ENCODE peak calls at places on chromosomes 16 and 17, in five cellular contexts. One of them, this sample, is unnamed. For H3K27me3, the result is how much of the 10 kb centered on the place peaks cover.

GRCh38 chr16:75938818-75939217 is 212.5 kb upstream of the CPHXL start:
- DNase-seq in neural progenitor cell: no peak
- DNase-seq in lower lobe of right lung: no peak
- DNase-seq in thoracic aorta: no peak
- DNase-seq in spleen: no peak
- DNase-seq in this sample: no peak

GRCh38 chr17:44385287-44386181 is 3.9 kb downstream of the ITGA2B start:
- DNase-seq in spleen: peak
- DNase-seq in lower lobe of right lung: peak
- DNase-seq in neural progenitor cell: peak
- DNase-seq in thoracic aorta: no peak
- DNase-seq in this sample: peak

GRCh38 chr16:68707341-68708152 is 29.5 kb upstream of the CDH1 start:
- DNase-seq in thoracic aorta: no peak
- DNase-seq in neural progenitor cell: peak
- DNase-seq in spleen: no peak
- DNase-seq in lower lobe of right lung: peak
- DNase-seq in this sample: no peak

GRCh38 chr17:57459286-57459915 is 203.1 kb downstream of the MSI2 start:
- DNase-seq in lower lobe of right lung: no peak
- DNase-seq in thoracic aorta: no peak
- DNase-seq in spleen: no peak
- DNase-seq in neural progenitor cell: no peak
- DNase-seq in this sample: no peak

GRCh38 chr16:75087040-75087979 is 29.3 kb downstream of the LDHD start:
- DNase-seq in thoracic aorta: no peak
- DNase-seq in lower lobe of right lung: no peak
- DNase-seq in spleen: no peak
- DNase-seq in neural progenitor cell: no peak
- DNase-seq in this sample: no peak

GRCh38 chr17:82805823-82806222 is 34.0 kb downstream of the ZNF750 start:
- DNase-seq in spleen: no peak
- DNase-seq in neural progenitor cell: no peak
- DNase-seq in thoracic aorta: no peak
- DNase-seq in lower lobe of right lung: no peak
- DNase-seq in this sample: no peak

GRCh38 chr17:3667366-3668278 is 756 bp downstream of the TAX1BP3 start:
- DNase-seq in thoracic aorta: peak
- DNase-seq in lower lobe of right lung: peak
- DNase-seq in neural progenitor cell: peak
- DNase-seq in spleen: peak
- DNase-seq in this sample: peak

GRCh38 chr17:28748852-28749515 is 5.2 kb downstream of the TRAF4 start:
- DNase-seq in neural progenitor cell: no peak
- DNase-seq in spleen: peak
- DNase-seq in thoracic aorta: no peak
- DNase-seq in lower lobe of right lung: no peak
- DNase-seq in this sample: no peak

GRCh38 chr17:9512323-9513168 is 63.1 kb downstream of the STX8 start:
- DNase-seq in thoracic aorta: no peak
- DNase-seq in lower lobe of right lung: no peak
- DNase-seq in spleen: no peak
- DNase-seq in neural progenitor cell: no peak
- DNase-seq in this sample: no peak

GRCh38 chr17:53571342-53571741 is 251.4 kb upstream of the KIF2B start:
- DNase-seq in neural progenitor cell: no peak
- DNase-seq in lower lobe of right lung: no peak
- DNase-seq in thoracic aorta: no peak
- DNase-seq in spleen: no peak
- DNase-seq in this sample: no peak

GRCh38 chr17:16085066-16085699 is 85.6 kb downstream of the TTC19 start:
- DNase-seq in spleen: no peak
- DNase-seq in lower lobe of right lung: no peak
- DNase-seq in neural progenitor cell: no peak
- DNase-seq in thoracic aorta: no peak
- DNase-seq in this sample: peak

GRCh38 chr16:27754788-27755690 is 205.1 kb downstream of the KATNIP start:
- DNase-seq in neural progenitor cell: no peak
- DNase-seq in thoracic aorta: no peak
- DNase-seq in spleen: no peak
- DNase-seq in lower lobe of right lung: peak
- DNase-seq in this sample: no peak

GRCh38 chr16:19143241-19143640 is 24.8 kb upstream of the SYT17 start:
- DNase-seq in spleen: no peak
- DNase-seq in thoracic aorta: no peak
- DNase-seq in lower lobe of right lung: no peak
- DNase-seq in neural progenitor cell: no peak
- DNase-seq in this sample: no peak

GRCh38 chr16:59259964-59260348 is 525.8 kb upstream of the GOT2 start:
- DNase-seq in spleen: no peak
- DNase-seq in thoracic aorta: no peak
- DNase-seq in neural progenitor cell: no peak
- DNase-seq in lower lobe of right lung: no peak
- DNase-seq in this sample: no peak

GRCh38 chr17:74513987-74514631 is 17.2 kb downstream of the CD300LB start:
- DNase-seq in thoracic aorta: no peak
- DNase-seq in lower lobe of right lung: no peak
- DNase-seq in spleen: no peak
- DNase-seq in neural progenitor cell: peak
- DNase-seq in this sample: no peak

GRCh38 chr17:63702616-63703015 is 2.7 kb upstream of the LIMD2 start:
- DNase-seq in thoracic aorta: no peak
- DNase-seq in spleen: no peak
- DNase-seq in lower lobe of right lung: no peak
- DNase-seq in neural progenitor cell: no peak
- DNase-seq in this sample: no peak

GRCh38 chr16:86926695-86927094 is 348.3 kb downstream of the FOXL1 start:
- DNase-seq in thoracic aorta: no peak
- DNase-seq in lower lobe of right lung: no peak
- DNase-seq in neural progenitor cell: no peak
- DNase-seq in spleen: no peak
- DNase-seq in this sample: no peak

GRCh38 chr16:84277244-84277823 is 17.3 kb upstream of the WFDC1 start:
- DNase-seq in lower lobe of right lung: peak
- DNase-seq in neural progenitor cell: peak
- DNase-seq in thoracic aorta: no peak
- DNase-seq in spleen: peak
- DNase-seq in this sample: no peak

GRCh38 chr17:57535652-57536018 is 209.5 kb downstream of the CCDC182 start:
- DNase-seq in thoracic aorta: no peak
- DNase-seq in lower lobe of right lung: no peak
- DNase-seq in spleen: no peak
- DNase-seq in neural progenitor cell: no peak
- DNase-seq in this sample: no peak

GRCh38 chr16:88058817-88059216 is 107.6 kb downstream of the BANP start:
- DNase-seq in lower lobe of right lung: no peak
- DNase-seq in spleen: peak
- DNase-seq in neural progenitor cell: peak
- DNase-seq in thoracic aorta: no peak
- DNase-seq in this sample: no peak

GRCh38 chr17:61249649-61250301 is 149.9 kb upstream of the TBX2 start:
- DNase-seq in spleen: no peak
- DNase-seq in thoracic aorta: no peak
- DNase-seq in neural progenitor cell: no peak
- DNase-seq in lower lobe of right lung: no peak
- DNase-seq in this sample: no peak

GRCh38 chr17:43834106-43834505 is 1.2 kb upstream of the MPP3 start:
- DNase-seq in thoracic aorta: no peak
- DNase-seq in spleen: no peak
- DNase-seq in lower lobe of right lung: no peak
- DNase-seq in neural progenitor cell: no peak
- DNase-seq in this sample: no peak

GRCh38 chr17:50141026-50141749 is 9.3 kb downstream of the PPP1R9B start:
- DNase-seq in spleen: no peak
- DNase-seq in lower lobe of right lung: no peak
- DNase-seq in neural progenitor cell: no peak
- DNase-seq in thoracic aorta: no peak
- DNase-seq in this sample: no peak
- H3K4me3 ChIP-seq in spleen: no peak
- H3K4me3 ChIP-seq in lower lobe of right lung: no peak
- H3K4me3 ChIP-seq in neural progenitor cell: no peak
- H3K4me3 ChIP-seq in thoracic aorta: no peak
- H3K4me3 ChIP-seq in this sample: no peak

GRCh38 chr17:1868090-1868489 is 38.3 kb downstream of the RPA1 start:
- DNase-seq in thoracic aorta: no peak
- DNase-seq in spleen: no peak
- DNase-seq in lower lobe of right lung: no peak
- DNase-seq in neural progenitor cell: no peak
- DNase-seq in this sample: no peak
- TF ChIP-seq CTCF in thoracic aorta: no peak
- TF ChIP-seq CTCF in spleen: no peak
- TF ChIP-seq CTCF in lower lobe of right lung: no peak
- TF ChIP-seq CTCF in neural progenitor cell: no peak
- TF ChIP-seq CTCF in this sample: no peak

DNA sequence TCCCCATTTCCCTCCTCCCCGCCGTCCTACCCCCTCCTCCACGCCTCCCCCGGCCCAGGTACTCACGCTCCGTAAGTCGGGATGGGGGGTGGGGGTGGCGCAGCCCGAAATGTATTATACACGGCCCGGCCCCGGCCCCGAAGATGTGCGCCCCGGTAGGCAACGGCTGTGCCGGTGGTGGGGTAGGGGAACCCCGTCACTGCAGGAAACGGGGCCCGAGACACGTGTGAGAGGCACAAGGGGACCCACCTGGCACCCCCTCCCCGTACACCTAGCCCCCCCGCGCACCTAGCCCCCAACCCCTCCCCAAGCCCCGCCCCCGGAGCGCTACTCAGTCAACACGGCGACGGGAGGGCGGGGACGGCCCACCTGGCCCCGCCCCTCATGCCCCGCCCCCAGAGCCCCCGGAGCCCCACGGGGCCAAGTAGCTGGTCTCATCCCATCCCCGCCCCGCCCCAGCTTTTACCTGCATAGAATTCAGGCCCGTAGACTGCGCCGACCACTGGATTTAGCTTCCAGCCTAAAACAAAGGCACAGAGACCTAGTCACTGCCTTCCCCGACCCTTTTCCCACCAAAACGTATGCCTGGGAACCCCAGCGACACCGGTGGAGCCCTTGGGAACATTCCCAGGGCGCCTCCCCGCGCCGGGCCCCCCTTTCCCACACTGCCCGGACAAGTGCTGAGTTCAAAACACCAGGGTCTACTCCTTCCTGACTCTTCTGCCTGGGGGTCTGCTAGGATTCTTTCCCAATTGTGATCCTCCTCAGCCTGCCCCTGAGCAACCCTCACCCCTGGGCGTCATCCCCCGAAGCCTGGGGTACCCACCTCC is 22.8 kb downstream of the ENGASE start:
- DNase-seq in spleen: no peak
- DNase-seq in lower lobe of right lung: no peak
- DNase-seq in neural progenitor cell: peak
- DNase-seq in thoracic aorta: no peak
- DNase-seq in this sample: no peak
- H3K27me3 ChIP-seq in spleen: half or more
- H3K27me3 ChIP-seq in lower lobe of right lung: half or more
- H3K27me3 ChIP-seq in neural progenitor cell: under half
- H3K27me3 ChIP-seq in thoracic aorta: under half
- H3K27me3 ChIP-seq in this sample: under half

DNA sequence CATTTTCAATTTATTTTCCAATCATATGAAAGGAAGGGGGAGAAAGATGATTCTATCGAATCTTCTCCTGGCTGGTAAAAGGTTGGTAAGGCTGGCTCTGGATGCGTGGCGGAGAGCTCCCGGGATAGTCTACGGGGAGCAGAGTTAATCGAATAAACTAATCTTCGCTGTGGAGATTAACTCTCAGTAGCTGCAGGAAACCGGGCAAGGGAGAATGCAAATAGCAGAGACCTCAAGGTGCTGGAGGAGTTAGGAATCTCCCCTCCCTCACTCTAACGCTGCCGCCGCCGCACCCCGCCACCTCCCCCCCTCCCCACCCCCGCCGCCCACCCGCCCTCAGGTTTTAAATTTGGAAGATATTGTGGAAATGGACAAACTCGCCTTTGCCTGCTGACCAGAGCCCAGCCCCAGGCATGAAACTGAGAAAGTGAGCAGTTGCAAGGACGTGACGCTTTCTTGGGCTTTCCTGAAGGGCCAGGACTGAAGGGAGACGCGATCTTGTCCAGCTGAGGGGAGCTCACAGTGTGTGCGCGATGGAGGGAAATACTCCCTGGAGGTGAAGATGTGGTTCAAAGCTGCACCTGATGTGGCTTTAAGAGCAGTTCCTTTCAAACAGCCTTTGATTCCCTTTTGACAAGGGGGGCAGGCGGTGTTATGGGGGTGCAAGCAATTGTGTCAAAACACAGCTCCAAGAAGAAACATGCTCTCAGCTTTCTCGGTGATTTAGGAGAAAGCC is 308.2 kb upstream of the IRX3 start:
- DNase-seq in neural progenitor cell: peak
- DNase-seq in lower lobe of right lung: no peak
- DNase-seq in thoracic aorta: no peak
- DNase-seq in spleen: no peak
- DNase-seq in this sample: no peak
- H3K4me3 ChIP-seq in neural progenitor cell: peak
- H3K4me3 ChIP-seq in lower lobe of right lung: no peak
- H3K4me3 ChIP-seq in thoracic aorta: no peak
- H3K4me3 ChIP-seq in spleen: no peak
- H3K4me3 ChIP-seq in this sample: no peak

DNA sequence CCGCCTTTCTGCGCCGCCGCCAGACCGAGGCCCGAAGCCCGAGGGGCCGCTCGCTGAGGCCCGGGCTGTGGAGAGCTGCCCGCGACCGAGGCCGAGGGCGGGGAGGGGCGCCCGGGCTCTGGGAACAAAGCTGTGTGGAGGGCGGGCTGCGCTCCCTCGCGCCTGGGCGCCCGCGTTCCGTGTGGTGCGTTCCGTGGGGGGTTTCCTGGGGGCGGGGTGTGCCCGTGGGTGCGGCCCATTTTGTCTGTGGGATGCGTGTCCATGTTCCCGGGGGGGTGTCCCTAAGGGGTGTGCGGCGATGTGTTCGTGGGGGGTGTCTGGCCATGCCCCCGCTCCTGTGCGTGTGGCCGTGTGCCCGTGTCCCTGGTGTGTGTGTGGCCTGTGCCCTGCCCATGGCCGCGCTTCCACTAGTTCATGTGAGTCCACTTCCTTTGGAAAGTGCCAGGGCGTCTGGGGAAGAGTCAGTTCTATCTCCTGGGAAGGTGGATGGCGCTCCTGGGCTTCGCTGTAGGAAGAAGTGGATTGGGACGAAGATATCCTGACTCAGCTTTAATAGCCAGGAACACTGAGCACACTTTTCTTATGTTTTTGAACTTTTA is 520 bp downstream of the JPT2 start:
- DNase-seq in thoracic aorta: no peak
- DNase-seq in neural progenitor cell: peak
- DNase-seq in spleen: no peak
- DNase-seq in lower lobe of right lung: peak
- DNase-seq in this sample: no peak
- TF ChIP-seq CTCF in thoracic aorta: no peak
- TF ChIP-seq CTCF in neural progenitor cell: no peak
- TF ChIP-seq CTCF in spleen: no peak
- TF ChIP-seq CTCF in lower lobe of right lung: no peak
- TF ChIP-seq CTCF in this sample: no peak

GRCh38 chr17:52159810-52160578 is 1.5 kb upstream of the CA10 start:
- DNase-seq in spleen: no peak
- DNase-seq in thoracic aorta: no peak
- DNase-seq in lower lobe of right lung: no peak
- DNase-seq in neural progenitor cell: peak
- DNase-seq in this sample: no peak
- H3K27me3 ChIP-seq in spleen: under half
- H3K27me3 ChIP-seq in thoracic aorta: under half
- H3K27me3 ChIP-seq in lower lobe of right lung: half or more
- H3K27me3 ChIP-seq in neural progenitor cell: half or more
- H3K27me3 ChIP-seq in this sample: under half

This sample was measured in BJ.